ENCODE peak calls at places on chromosomes 1 and 21, in six cellular contexts. J is cardiac fibroblast, X is NCI-H1105 treated with DMSO at 0.1 percent for 48 hours, A is H54, C is foreskin keratinocyte, F is uterus. N is an unnamed sample.
A peak's percentile ranks its signal among the peaks of the same experiment; 100 is the strongest.

GRCh38 chr21:39441502-39442475 is 3.8 kb downstream of the LCA5L start:
- DNase-seq in X (peak; percentile 32), J (peak; percentile 75), C (no peak), F (no peak), A (peak; percentile 56), N (peak; percentile 67)

GRCh38 chr21:41899431-41900202 is 20.5 kb upstream of the PRDM15 start:
- DNase-seq in A (no peak), J (no peak), F (no peak), X (no peak), C (no peak), N (no peak)

GRCh38 chr21:16071082-16071481 is 341.3 kb downstream of the USP25 start:
- DNase-seq in J (peak; percentile 16), F (peak; percentile 62), C (no peak), A (no peak), X (peak; percentile 72), N (no peak)

GRCh38 chr1:58819719-58820118 is 35.9 kb upstream of the JUN start:
- DNase-seq in X (no peak), A (no peak), F (no peak), C (no peak), J (peak; percentile 14), N (no peak)

GRCh38 chr21:26962516-26963305 is 4.2 kb downstream of the ADAMTS5 start:
- DNase-seq in J (peak; percentile 32), F (no peak), X (no peak), A (no peak), C (no peak), N (no peak)

GRCh38 chr1:41330588-41331545 is 30.4 kb upstream of the FOXO6 start:
- DNase-seq in X (no peak), J (peak; percentile 23), F (no peak), A (no peak), C (no peak), N (no peak)

GRCh38 chr1:231541842-231542241 is 13.4 kb downstream of the TSNAX start:
- DNase-seq in F (no peak), X (no peak), J (peak; percentile 14), C (no peak), A (no peak), N (no peak)

GRCh38 chr1:112762541-112763141 is 47.5 kb upstream of the PPM1J start:
- DNase-seq in J (peak; percentile 23), F (no peak), X (no peak), A (no peak), C (peak; percentile 12), N (no peak)

GRCh38 chr1:110875216-110875731 is 2.3 kb downstream of the CD53 start:
- DNase-seq in C (no peak), F (no peak), X (no peak), J (no peak), A (no peak), N (peak; percentile 52)

GRCh38 chr21:26842976-26843911 is 2.0 kb downstream of the ADAMTS1 start:
- DNase-seq in J (peak; percentile 98), F (peak; percentile 96), X (no peak), C (peak; percentile 75), A (peak; percentile 92), N (peak; percentile 43)

GRCh38 chr1:19623523-19623922 is 20.6 kb upstream of the NBL1 start:
- DNase-seq in C (no peak), F (no peak), X (no peak), J (no peak), A (no peak), N (no peak)

GRCh38 chr1:115118086-115118485 is 28.8 kb upstream of the TSPAN2 start:
- DNase-seq in J (no peak), A (no peak), C (no peak), X (no peak), F (no peak), N (no peak)

GRCh38 chr1:202005958-202006357 is 4.4 kb upstream of the ELF3 start:
- DNase-seq in F (no peak), X (no peak), J (peak; percentile 35), C (no peak), A (no peak), N (no peak)

GRCh38 chr1:233547726-233548125 is 66.2 kb upstream of the KCNK1 start:
- DNase-seq in F (no peak), C (no peak), A (no peak), J (no peak), X (no peak), N (no peak)

GRCh38 chr1:36143424-36143823 is 5.9 kb downstream of the TRAPPC3 start:
- DNase-seq in F (no peak), C (no peak), A (no peak), J (no peak), X (no peak), N (no peak)

GRCh38 chr21:36431252-36431651 is 46.1 kb downstream of the CHAF1B start:
- DNase-seq in C (no peak), J (no peak), X (no peak), A (no peak), F (no peak), N (no peak)

GRCh38 chr1:16139473-16139962 is 16.4 kb downstream of the EPHA2 start:
- DNase-seq in C (peak; percentile 72), F (no peak), X (no peak), J (peak; percentile 76), A (peak; percentile 64), N (no peak)

GRCh38 chr1:16249838-16250241 is 12.9 kb upstream of the CPLANE2 start:
- DNase-seq in A (no peak), X (no peak), C (no peak), F (peak; percentile 87), J (peak; percentile 90), N (no peak)